ENCODE peak calls at places on chromosomes 12 and 14, in seven cellular contexts. One of them, this sample, is unnamed.

GRCh38 chr14:89810101-89810500 is 144.4 kb downstream of the EFCAB11 start:
- DNase-seq in spleen: no peak
- DNase-seq in Panc1: no peak
- DNase-seq in transverse colon: no peak
- DNase-seq in endothelial cell of umbilical vein: no peak
- DNase-seq in upper lobe of left lung: no peak
- DNase-seq in stomach: no peak
- DNase-seq in this sample: no peak

GRCh38 chr12:39966251-39966650 is 139.6 kb downstream of the SLC2A13 start:
- DNase-seq in upper lobe of left lung: no peak
- DNase-seq in stomach: no peak
- DNase-seq in endothelial cell of umbilical vein: no peak
- DNase-seq in transverse colon: no peak
- DNase-seq in spleen: no peak
- DNase-seq in Panc1: no peak
- DNase-seq in this sample: no peak

GRCh38 chr12:47900480-47901129 is 4.2 kb downstream of the VDR start:
- DNase-seq in stomach: peak; percentile 44
- DNase-seq in spleen: no peak
- DNase-seq in endothelial cell of umbilical vein: no peak
- DNase-seq in Panc1: no peak
- DNase-seq in upper lobe of left lung: peak; percentile 89
- DNase-seq in transverse colon: peak; percentile 65
- DNase-seq in this sample: no peak

GRCh38 chr12:71755146-71755892 is 656 bp downstream of the RAB21 start:
- DNase-seq in stomach: peak; percentile 46
- DNase-seq in endothelial cell of umbilical vein: peak; percentile 70
- DNase-seq in spleen: no peak
- DNase-seq in upper lobe of left lung: peak; percentile 55
- DNase-seq in transverse colon: peak; percentile 56
- DNase-seq in Panc1: no peak
- DNase-seq in this sample: no peak

GRCh38 chr12:124567035-124567672 is at the start of gene NCOR2:
- DNase-seq in upper lobe of left lung: no peak
- DNase-seq in stomach: no peak
- DNase-seq in transverse colon: no peak
- DNase-seq in spleen: peak; percentile 92
- DNase-seq in Panc1: no peak
- DNase-seq in endothelial cell of umbilical vein: no peak
- DNase-seq in this sample: no peak

GRCh38 chr12:47848853-47849252 is 29.1 kb upstream of the HDAC7 start:
- DNase-seq in endothelial cell of umbilical vein: no peak
- DNase-seq in upper lobe of left lung: no peak
- DNase-seq in spleen: no peak
- DNase-seq in transverse colon: no peak
- DNase-seq in stomach: no peak
- DNase-seq in Panc1: no peak
- DNase-seq in this sample: no peak

GRCh38 chr12:1741154-1741949 is 50.5 kb downstream of the ADIPOR2 start:
- DNase-seq in transverse colon: no peak
- DNase-seq in Panc1: no peak
- DNase-seq in spleen: no peak
- DNase-seq in stomach: no peak
- DNase-seq in endothelial cell of umbilical vein: no peak
- DNase-seq in upper lobe of left lung: no peak
- DNase-seq in this sample: no peak

GRCh38 chr12:57169969-57170368 is 22.6 kb upstream of the LRP1-AS start:
- DNase-seq in stomach: no peak
- DNase-seq in spleen: no peak
- DNase-seq in transverse colon: no peak
- DNase-seq in endothelial cell of umbilical vein: no peak
- DNase-seq in upper lobe of left lung: no peak
- DNase-seq in Panc1: no peak
- DNase-seq in this sample: no peak

GRCh38 chr12:53244337-53244736 is 12.3 kb upstream of the RARG start:
- DNase-seq in stomach: no peak
- DNase-seq in endothelial cell of umbilical vein: no peak
- DNase-seq in spleen: no peak
- DNase-seq in upper lobe of left lung: no peak
- DNase-seq in transverse colon: no peak
- DNase-seq in Panc1: no peak
- DNase-seq in this sample: no peak

GRCh38 chr14:74133833-74134481 is 49.2 kb downstream of the LIN52 start:
- DNase-seq in upper lobe of left lung: no peak
- DNase-seq in endothelial cell of umbilical vein: no peak
- DNase-seq in spleen: no peak
- DNase-seq in Panc1: no peak
- DNase-seq in transverse colon: no peak
- DNase-seq in stomach: no peak
- DNase-seq in this sample: no peak

GRCh38 chr12:64034901-64035576 is 187.1 kb downstream of the KICS2 start:
- DNase-seq in Panc1: no peak
- DNase-seq in stomach: no peak
- DNase-seq in endothelial cell of umbilical vein: no peak
- DNase-seq in upper lobe of left lung: no peak
- DNase-seq in transverse colon: no peak
- DNase-seq in spleen: no peak
- DNase-seq in this sample: no peak

GRCh38 chr12:54723653-54724256 is 75.6 kb upstream of the DCD start:
- DNase-seq in stomach: no peak
- DNase-seq in upper lobe of left lung: no peak
- DNase-seq in endothelial cell of umbilical vein: peak; percentile 24
- DNase-seq in spleen: no peak
- DNase-seq in Panc1: no peak
- DNase-seq in transverse colon: no peak
- DNase-seq in this sample: no peak

DNA sequence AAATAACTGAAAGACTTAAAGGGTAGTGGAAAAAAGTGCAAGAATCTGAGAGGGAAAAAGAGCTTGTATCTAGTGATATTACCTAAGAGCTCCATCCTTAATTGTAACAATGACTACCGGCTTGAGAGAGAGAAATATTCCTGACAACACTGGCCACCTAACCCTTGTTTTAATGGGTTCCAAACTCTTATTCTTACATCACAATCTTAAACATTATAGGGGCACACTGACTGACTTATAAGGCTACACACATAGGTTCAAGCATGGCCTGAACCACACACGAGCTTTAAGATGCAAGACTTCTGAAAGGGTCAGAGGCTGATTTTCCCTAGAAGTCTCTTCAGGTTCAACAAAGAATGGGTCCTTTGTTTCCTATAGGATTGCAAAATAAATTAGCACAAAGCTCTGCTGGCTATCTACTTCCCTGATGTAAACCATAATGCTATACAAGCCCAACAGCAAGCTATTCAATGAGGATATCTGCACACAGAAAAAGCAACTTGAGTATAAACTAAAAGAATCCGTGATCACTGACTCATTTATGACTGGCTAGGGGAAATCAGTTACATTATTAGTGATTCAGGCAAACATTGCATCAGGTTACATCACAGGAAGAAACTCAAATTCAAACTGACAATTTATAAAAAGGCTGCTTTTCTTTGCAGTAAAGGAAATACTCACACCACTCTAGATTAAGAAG is 8.6 kb downstream of the BTG1 start:
- DNase-seq in stomach: no peak
- DNase-seq in upper lobe of left lung: no peak
- DNase-seq in endothelial cell of umbilical vein: peak; percentile 68
- DNase-seq in transverse colon: no peak
- DNase-seq in spleen: no peak
- DNase-seq in Panc1: no peak
- DNase-seq in this sample: no peak
- TF ChIP-seq POLR2AphosphoS5 in stomach: no peak
- TF ChIP-seq POLR2AphosphoS5 in upper lobe of left lung: no peak
- TF ChIP-seq POLR2AphosphoS5 in endothelial cell of umbilical vein: peak; percentile 15
- TF ChIP-seq POLR2AphosphoS5 in transverse colon: no peak
- TF ChIP-seq POLR2AphosphoS5 in spleen: no peak
- TF ChIP-seq POLR2AphosphoS5 in Panc1: peak; percentile 52
- TF ChIP-seq POLR2AphosphoS5 in this sample: no peak

DNA sequence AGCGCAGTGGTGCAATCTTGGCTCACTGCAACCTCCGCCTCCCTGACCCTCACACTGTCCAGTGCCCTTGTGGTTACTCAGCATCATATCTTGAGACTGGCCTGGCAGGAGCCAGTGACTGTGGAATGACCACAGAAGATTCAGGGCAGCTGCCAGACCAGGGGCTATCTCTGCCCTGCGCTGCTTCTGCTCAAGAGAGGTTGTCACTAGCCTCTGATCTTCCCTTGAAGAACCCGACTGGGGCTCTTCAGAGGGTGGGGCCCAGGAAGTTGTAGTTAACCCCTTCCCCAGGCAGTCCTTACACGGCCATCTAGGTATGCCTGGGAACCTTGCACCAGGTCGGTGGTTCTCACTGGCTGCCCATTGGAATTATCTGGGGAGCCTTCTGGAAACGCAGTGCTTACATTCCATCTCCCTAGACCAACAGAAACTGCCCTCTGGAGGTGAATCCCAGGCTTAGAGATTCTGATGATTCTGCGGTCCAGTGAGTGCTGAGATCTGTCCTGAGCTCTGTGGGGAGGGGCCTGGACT is 41.4 kb downstream of the PLEKHG3 start:
- DNase-seq in endothelial cell of umbilical vein: no peak
- DNase-seq in upper lobe of left lung: no peak
- DNase-seq in Panc1: no peak
- DNase-seq in transverse colon: no peak
- DNase-seq in stomach: no peak
- DNase-seq in spleen: no peak
- DNase-seq in this sample: no peak
- H3K36me3 ChIP-seq in endothelial cell of umbilical vein: peaks cover 4% of the 10 kb centered on the region
- H3K36me3 ChIP-seq in upper lobe of left lung: peaks cover 29% of the 10 kb centered on the region
- H3K36me3 ChIP-seq in Panc1: no peaks in the 10 kb centered on the region
- H3K36me3 ChIP-seq in transverse colon: peaks cover 37% of the 10 kb centered on the region
- H3K36me3 ChIP-seq in stomach: peaks cover 82% of the 10 kb centered on the region
- H3K36me3 ChIP-seq in spleen: peaks cover 36% of the 10 kb centered on the region
- H3K36me3 ChIP-seq in this sample: peaks cover 34% of the 10 kb centered on the region

DNA sequence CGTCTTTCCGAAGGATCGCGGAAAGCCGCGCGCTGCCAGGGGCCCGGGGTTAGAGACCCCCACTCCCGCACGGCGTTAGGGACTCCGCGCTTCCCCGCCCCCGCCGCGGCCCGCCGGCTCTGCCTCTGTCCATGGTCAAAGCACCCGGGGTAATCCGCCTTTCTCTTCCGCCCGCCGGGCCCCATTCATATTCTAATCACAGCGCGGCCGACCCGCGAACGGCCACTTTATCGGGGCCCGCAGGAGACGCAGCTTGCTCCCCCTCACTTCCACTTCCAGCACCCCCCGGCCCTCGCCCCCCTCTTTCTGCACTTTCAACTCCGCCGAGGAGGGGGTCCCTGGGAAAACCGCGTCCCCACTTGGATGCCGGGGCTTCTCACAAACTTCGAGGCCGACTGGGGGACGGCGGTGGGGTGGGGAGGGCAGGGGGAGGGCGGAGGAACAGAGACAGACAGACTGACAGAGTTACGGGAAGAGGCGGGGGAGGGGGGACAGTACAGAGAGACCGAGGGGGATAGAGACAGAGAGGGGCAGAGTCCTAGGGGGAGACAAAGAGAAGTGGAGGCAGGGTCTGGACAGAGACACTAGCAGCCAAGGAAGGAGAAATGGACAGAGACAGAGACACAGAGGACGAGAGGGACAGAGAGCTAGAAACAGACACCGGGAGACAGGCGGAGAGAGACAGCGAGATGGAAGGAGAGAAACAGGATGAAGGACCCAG is 1.1 kb upstream of the RFX4 start:
- DNase-seq in stomach: no peak
- DNase-seq in spleen: no peak
- DNase-seq in endothelial cell of umbilical vein: no peak
- DNase-seq in Panc1: no peak
- DNase-seq in transverse colon: no peak
- DNase-seq in upper lobe of left lung: no peak
- DNase-seq in this sample: no peak
- TF ChIP-seq POLR2AphosphoS5 in stomach: no peak
- TF ChIP-seq POLR2AphosphoS5 in spleen: no peak
- TF ChIP-seq POLR2AphosphoS5 in endothelial cell of umbilical vein: no peak
- TF ChIP-seq POLR2AphosphoS5 in Panc1: no peak
- TF ChIP-seq POLR2AphosphoS5 in transverse colon: no peak
- TF ChIP-seq POLR2AphosphoS5 in upper lobe of left lung: no peak
- TF ChIP-seq POLR2AphosphoS5 in this sample: no peak

GRCh38 chr14:101027291-101027690 is 123.8 kb upstream of the RTL1 start:
- DNase-seq in stomach: no peak
- DNase-seq in transverse colon: no peak
- DNase-seq in upper lobe of left lung: no peak
- DNase-seq in Panc1: no peak
- DNase-seq in endothelial cell of umbilical vein: no peak
- DNase-seq in spleen: peak; percentile 24
- DNase-seq in this sample: no peak
- H3K36me3 ChIP-seq in stomach: no peaks in the 10 kb centered on the region
- H3K36me3 ChIP-seq in transverse colon: no peaks in the 10 kb centered on the region
- H3K36me3 ChIP-seq in upper lobe of left lung: no peaks in the 10 kb centered on the region
- H3K36me3 ChIP-seq in Panc1: no peaks in the 10 kb centered on the region
- H3K36me3 ChIP-seq in endothelial cell of umbilical vein: peaks cover 23% of the 10 kb centered on the region
- H3K36me3 ChIP-seq in spleen: no peaks in the 10 kb centered on the region
- H3K36me3 ChIP-seq in this sample: peaks cover 9% of the 10 kb centered on the region

This sample was measured in SK-N-MC.